ENCODE peak calls at places on chromosomes 3 and 15, in four cellular contexts. One of them, this sample, is unnamed.

GRCh38 chr3:28253040-28253715 is 11.8 kb downstream of the CMC1 start:
- DNase-seq in cardiac muscle cell: no peak
- DNase-seq in fibroblast of lung: no peak
- DNase-seq in left ventricle myocardium inferior: no peak
- DNase-seq in this sample: no peak

GRCh38 chr15:76823903-76824302 is 81.2 kb downstream of the SCAPER start:
- DNase-seq in cardiac muscle cell: no peak
- DNase-seq in left ventricle myocardium inferior: no peak
- DNase-seq in fibroblast of lung: peak; percentile 14
- DNase-seq in this sample: no peak

GRCh38 chr3:61530355-61530754 is 31.0 kb upstream of the PTPRG start:
- DNase-seq in fibroblast of lung: peak; percentile 37
- DNase-seq in left ventricle myocardium inferior: no peak
- DNase-seq in cardiac muscle cell: peak; percentile 63
- DNase-seq in this sample: peak; percentile 38

GRCh38 chr3:99878005-99878404 is 60.3 kb downstream of the CMSS1 start:
- DNase-seq in fibroblast of lung: peak; percentile 95
- DNase-seq in cardiac muscle cell: no peak
- DNase-seq in left ventricle myocardium inferior: no peak
- DNase-seq in this sample: no peak

GRCh38 chr3:44682182-44682896 is 30.1 kb upstream of the ZNF502 start:
- DNase-seq in cardiac muscle cell: no peak
- DNase-seq in left ventricle myocardium inferior: no peak
- DNase-seq in fibroblast of lung: peak; percentile 82
- DNase-seq in this sample: no peak

GRCh38 chr15:60612400-60613048 is 133.6 kb upstream of the ICE2 start:
- DNase-seq in left ventricle myocardium inferior: no peak
- DNase-seq in cardiac muscle cell: peak; percentile 46
- DNase-seq in fibroblast of lung: no peak
- DNase-seq in this sample: no peak

GRCh38 chr3:128068156-128068620 is 16.0 kb downstream of the SEC61A1 start:
- DNase-seq in cardiac muscle cell: peak; percentile 58
- DNase-seq in fibroblast of lung: no peak
- DNase-seq in left ventricle myocardium inferior: no peak
- DNase-seq in this sample: peak; percentile 52

GRCh38 chr3:114880078-114880477 is 267.0 kb downstream of the ZBTB20 start:
- DNase-seq in left ventricle myocardium inferior: no peak
- DNase-seq in cardiac muscle cell: no peak
- DNase-seq in fibroblast of lung: peak; percentile 48
- DNase-seq in this sample: no peak

DNA sequence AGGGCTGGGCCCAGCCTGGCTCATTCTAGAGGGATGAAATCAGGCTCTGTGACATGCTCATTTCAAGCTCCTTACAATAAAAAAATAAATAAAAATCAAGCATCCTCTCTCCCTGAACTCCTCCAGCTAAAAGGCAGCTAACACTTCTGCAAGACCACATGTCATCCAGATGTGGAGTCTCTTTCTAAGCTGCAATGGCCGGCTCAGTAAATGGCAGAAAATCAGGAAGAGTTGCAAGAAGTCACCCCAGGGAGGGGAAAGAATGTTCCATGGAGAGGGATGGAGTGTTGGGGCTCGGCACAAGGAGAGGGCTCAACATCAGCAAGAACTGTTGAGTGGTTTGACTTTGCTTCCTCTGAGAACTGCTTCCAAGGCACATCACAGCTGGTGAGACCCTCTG is 689.1 kb downstream of the NTRK3 start:
- DNase-seq in left ventricle myocardium inferior: no peak
- DNase-seq in cardiac muscle cell: no peak
- DNase-seq in fibroblast of lung: no peak
- DNase-seq in this sample: no peak
- H3K9me3 ChIP-seq in left ventricle myocardium inferior: no peaks in the 10 kb centered on the region
- H3K9me3 ChIP-seq in cardiac muscle cell: no peaks in the 10 kb centered on the region
- H3K9me3 ChIP-seq in fibroblast of lung: no peaks in the 10 kb centered on the region
- H3K9me3 ChIP-seq in this sample: no peaks in the 10 kb centered on the region

GRCh38 chr3:26825454-26825853 is 202.9 kb downstream of the LRRC3B start:
- DNase-seq in fibroblast of lung: no peak
- DNase-seq in left ventricle myocardium inferior: no peak
- DNase-seq in cardiac muscle cell: no peak
- DNase-seq in this sample: no peak
- H3K9me3 ChIP-seq in fibroblast of lung: no peaks in the 10 kb centered on the region
- H3K9me3 ChIP-seq in left ventricle myocardium inferior: peaks cover 77% of the 10 kb centered on the region
- H3K9me3 ChIP-seq in cardiac muscle cell: no peaks in the 10 kb centered on the region
- H3K9me3 ChIP-seq in this sample: peaks cover 8% of the 10 kb centered on the region

DNA sequence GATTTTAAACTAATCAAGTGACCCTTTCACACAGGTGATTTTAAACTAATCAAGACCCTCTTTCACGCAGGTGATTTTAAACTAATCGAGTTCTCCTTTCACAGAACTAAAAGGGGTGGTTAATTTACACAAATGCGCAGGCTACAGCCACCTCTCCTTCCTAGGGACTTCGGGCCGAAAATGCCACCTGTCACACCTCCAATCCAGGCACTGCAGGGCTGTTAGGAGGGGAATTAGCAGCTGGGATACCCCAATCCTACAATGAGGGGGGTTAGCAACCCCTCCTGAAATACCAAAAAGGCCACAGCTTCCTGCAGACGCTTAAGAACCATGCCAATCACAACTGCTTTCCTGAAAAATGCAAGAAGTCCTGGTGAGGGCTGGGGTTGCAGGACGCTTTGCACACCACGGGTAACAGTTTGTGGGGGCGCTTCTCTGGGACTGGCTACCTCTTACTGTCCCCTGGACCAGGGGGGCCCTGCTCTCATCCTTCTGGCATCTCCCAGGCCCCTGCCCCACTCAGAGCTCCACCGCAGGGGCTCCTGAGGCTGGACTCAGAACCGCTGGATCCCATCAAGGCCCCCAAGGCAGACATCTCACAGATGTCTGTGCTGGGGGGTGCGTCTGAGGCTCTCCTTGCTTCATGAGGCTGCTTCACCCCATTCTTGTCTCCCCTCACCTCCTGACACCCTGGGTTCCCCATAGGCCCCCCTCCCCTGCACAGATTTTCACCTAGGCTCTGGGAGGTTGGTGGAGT is 145.9 kb downstream of the OR4M2 start:
- DNase-seq in cardiac muscle cell: no peak
- DNase-seq in left ventricle myocardium inferior: no peak
- DNase-seq in fibroblast of lung: no peak
- DNase-seq in this sample: no peak
- H3K9me3 ChIP-seq in cardiac muscle cell: peaks cover 12% of the 10 kb centered on the region
- H3K9me3 ChIP-seq in left ventricle myocardium inferior: no peaks in the 10 kb centered on the region
- H3K9me3 ChIP-seq in fibroblast of lung: peaks cover 8% of the 10 kb centered on the region
- H3K9me3 ChIP-seq in this sample: no peaks in the 10 kb centered on the region

DNA sequence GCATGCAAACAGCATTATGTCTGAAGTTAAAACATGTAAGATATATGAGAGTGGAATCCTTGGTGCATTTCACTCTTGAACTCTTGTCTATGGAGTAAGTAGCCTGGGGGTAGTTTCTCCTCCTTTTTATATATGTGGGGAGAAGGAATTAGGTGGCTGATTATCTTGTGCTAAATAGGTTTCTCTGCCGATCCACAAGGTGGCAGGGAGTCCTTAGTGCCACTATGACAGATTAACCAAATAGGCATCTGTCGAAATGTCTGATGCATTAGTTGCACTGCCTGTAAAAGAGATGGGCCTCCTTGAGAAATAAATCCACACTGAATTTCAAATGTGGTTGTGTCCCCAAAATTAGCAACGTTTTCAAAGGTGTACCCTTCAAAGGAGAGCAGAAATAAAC is 170.1 kb downstream of the CNTN4 start:
- DNase-seq in left ventricle myocardium inferior: no peak
- DNase-seq in fibroblast of lung: no peak
- DNase-seq in cardiac muscle cell: peak; percentile 2
- DNase-seq in this sample: peak; percentile 33
- H3K9me3 ChIP-seq in left ventricle myocardium inferior: no peaks in the 10 kb centered on the region
- H3K9me3 ChIP-seq in fibroblast of lung: no peaks in the 10 kb centered on the region
- H3K9me3 ChIP-seq in cardiac muscle cell: no peaks in the 10 kb centered on the region
- H3K9me3 ChIP-seq in this sample: no peaks in the 10 kb centered on the region

DNA sequence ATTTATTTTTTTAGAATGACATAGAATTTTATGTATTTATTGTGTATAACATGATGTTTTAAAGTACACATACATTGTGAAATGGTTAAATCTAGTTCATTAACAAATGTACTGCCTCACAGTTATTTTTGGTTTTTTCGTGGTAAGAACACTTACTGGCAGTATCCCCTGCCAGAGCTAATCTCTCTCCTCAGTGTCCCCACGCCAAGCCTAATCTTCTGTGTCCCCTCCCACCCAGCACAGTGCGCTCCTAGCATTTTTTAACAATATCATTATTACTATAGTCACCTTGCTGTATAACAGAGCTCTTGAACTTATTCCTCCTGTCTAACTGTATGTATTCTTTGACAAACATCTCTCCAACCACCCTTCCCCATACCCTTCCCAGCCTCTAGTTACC is 333.2 kb downstream of the GABRB3 start:
- DNase-seq in left ventricle myocardium inferior: no peak
- DNase-seq in cardiac muscle cell: no peak
- DNase-seq in fibroblast of lung: no peak
- DNase-seq in this sample: no peak
- H3K9me3 ChIP-seq in left ventricle myocardium inferior: no peaks in the 10 kb centered on the region
- H3K9me3 ChIP-seq in cardiac muscle cell: no peaks in the 10 kb centered on the region
- H3K9me3 ChIP-seq in fibroblast of lung: no peaks in the 10 kb centered on the region
- H3K9me3 ChIP-seq in this sample: no peaks in the 10 kb centered on the region

DNA sequence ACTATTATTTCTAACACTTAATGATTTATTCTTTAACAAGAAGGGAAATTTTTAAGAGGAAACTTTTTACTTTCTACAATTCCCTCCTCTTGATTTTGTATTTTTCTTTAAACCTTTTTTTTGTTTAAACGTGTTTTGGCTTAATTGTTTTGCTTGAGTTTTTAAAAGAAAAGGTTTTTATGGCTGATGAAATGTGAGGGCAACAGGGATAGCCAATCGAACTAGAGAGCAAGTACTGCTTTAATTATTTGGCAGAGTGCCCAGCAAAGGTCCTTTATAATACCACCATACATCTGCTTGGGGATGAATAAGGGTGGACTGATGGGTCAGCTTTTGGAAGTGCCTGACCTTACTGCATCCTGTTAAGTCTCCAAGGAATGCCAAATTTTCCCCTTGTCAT is 19.6 kb upstream of the MTHFS start:
- DNase-seq in left ventricle myocardium inferior: no peak
- DNase-seq in fibroblast of lung: no peak
- DNase-seq in cardiac muscle cell: no peak
- DNase-seq in this sample: no peak
- H3K9me3 ChIP-seq in left ventricle myocardium inferior: peaks cover 86% of the 10 kb centered on the region
- H3K9me3 ChIP-seq in fibroblast of lung: no peaks in the 10 kb centered on the region
- H3K9me3 ChIP-seq in cardiac muscle cell: no peaks in the 10 kb centered on the region
- H3K9me3 ChIP-seq in this sample: peaks cover 32% of the 10 kb centered on the region